ENCODE peak calls at places on chromosomes 12 and 14, in six cellular contexts. T is lung; W is IMR-90; F is CD8-positive, alpha-beta T cell; P is H1; M is left ventricle myocardium inferior. H is an unnamed sample. For H3K4me1, the result is how much of the 10 kb centered on the place peaks cover.

GRCh38 chr12:52004042-52004648 is 2.6 kb upstream of the TAMALIN start:
- DNase-seq in T (no peak), W (peak), P (no peak), F (no peak), M (no peak), H (peak)

GRCh38 chr12:6326316-6326959 is 15.4 kb downstream of the TNFRSF1A start:
- DNase-seq in T (no peak), W (peak), P (no peak), F (no peak), M (peak), H (no peak)

GRCh38 chr12:32666018-32666417 is 13.1 kb upstream of the DNM1L start:
- DNase-seq in M (no peak), F (no peak), T (no peak), P (no peak), W (no peak), H (no peak)

GRCh38 chr12:22481557-22482104 is 62.7 kb downstream of the C2CD5 start:
- DNase-seq in T (no peak), P (no peak), F (no peak), M (no peak), W (no peak), H (no peak)

GRCh38 chr12:127455347-127456265 is 811.4 kb upstream of the TMEM132C start:
- DNase-seq in M (no peak), W (no peak), P (no peak), T (no peak), F (no peak), H (no peak)

GRCh38 chr12:115947696-115948062 is 329.8 kb downstream of the MED13L start:
- DNase-seq in T (no peak), W (no peak), M (no peak), F (no peak), P (no peak), H (no peak)

GRCh38 chr12:7319934-7320333 is 16.1 kb downstream of the ACSM4 start:
- DNase-seq in T (no peak), P (no peak), W (no peak), M (no peak), F (no peak), H (peak)

GRCh38 chr12:13125996-13126395 is 22.5 kb upstream of the GSG1 start:
- DNase-seq in W (no peak), T (no peak), F (no peak), P (no peak), M (no peak), H (no peak)

GRCh38 chr12:64178122-64178521 is 44.0 kb downstream of the KICS2 start:
- DNase-seq in W (peak), T (no peak), F (no peak), M (no peak), P (no peak), H (peak)

GRCh38 chr12:19423531-19423930 is 15.8 kb upstream of the AEBP2 start:
- DNase-seq in F (no peak), W (no peak), P (no peak), T (no peak), M (no peak), H (no peak)

GRCh38 chr14:104820669-104821228 is 19.8 kb downstream of the ZBTB42 start:
- DNase-seq in T (peak), F (no peak), M (no peak), P (peak), W (peak), H (no peak)

GRCh38 chr12:117076410-117077372 is 22.5 kb downstream of the TESC start:
- DNase-seq in W (no peak), M (no peak), T (no peak), P (no peak), F (no peak), H (peak)

GRCh38 chr14:99925471-99925870 is 132.3 kb downstream of the EML1 start:
- DNase-seq in W (no peak), F (no peak), P (no peak), T (no peak), M (no peak), H (no peak)

GRCh38 chr12:104573-105081 is 38.1 kb downstream of the IQSEC3 start:
- DNase-seq in M (no peak), T (no peak), W (no peak), F (peak), P (no peak), H (no peak)

GRCh38 chr12:54257332-54257731 is 22.6 kb downstream of the CBX5 start:
- DNase-seq in T (no peak), W (no peak), M (no peak), F (no peak), P (no peak), H (no peak)

GRCh38 chr12:66235626-66236281 is 46.7 kb downstream of the IRAK3 start:
- DNase-seq in F (no peak), M (no peak), P (no peak), W (peak), T (no peak), H (no peak)

GRCh38 chr12:106123551-106123991 is 15.2 kb downstream of the NUAK1 start:
- DNase-seq in M (peak), P (no peak), F (no peak), W (no peak), T (no peak), H (peak)

GRCh38 chr14:60133487-60133886 is 31.7 kb downstream of the DHRS7 start:
- DNase-seq in M (no peak), P (no peak), W (peak), F (no peak), T (no peak), H (peak)

GRCh38 chr12:77584860-77585259 is 245.8 kb upstream of the NAV3 start:
- DNase-seq in M (no peak), W (no peak), P (no peak), T (no peak), F (no peak), H (no peak)

GRCh38 chr12:55906056-55906455 is 21.6 kb downstream of the PYM1 start:
- DNase-seq in W (peak), M (no peak), F (no peak), P (no peak), T (no peak), H (peak)

GRCh38 chr12:5083955-5084849 is 40.5 kb downstream of the KCNA5 start:
- DNase-seq in M (no peak), P (no peak), T (no peak), F (no peak), W (peak), H (peak)

GRCh38 chr12:76226397-76226796 is 121.8 kb downstream of the BBS10 start:
- DNase-seq in W (peak), T (no peak), F (no peak), M (no peak), P (no peak), H (peak)

GRCh38 chr12:5599378-5599777 is 167.5 kb downstream of the NTF3 start:
- DNase-seq in M (no peak), T (no peak), P (no peak), F (no peak), W (no peak), H (no peak)

GRCh38 chr12:116492703-116493324 is 66.4 kb upstream of the MAP1LC3B2 start:
- DNase-seq in F (no peak), M (no peak), W (peak), T (no peak), P (no peak), H (peak)

GRCh38 chr12:53518381-53518780 is 11.1 kb upstream of the NPFF start:
- DNase-seq in F (no peak), P (no peak), T (no peak), M (no peak), W (peak), H (peak)

GRCh38 chr12:65656904-65657351 is 167.4 kb upstream of the HMGA2 start:
- DNase-seq in T (no peak), M (no peak), F (no peak), W (peak), P (no peak), H (peak)

GRCh38 chr12:95582230-95583058 is 31.2 kb upstream of the USP44 start:
- DNase-seq in T (no peak), F (no peak), W (peak), M (no peak), P (no peak), H (peak)

GRCh38 chr14:61517861-61518802 is 177.2 kb upstream of the HIF1A start:
- DNase-seq in P (no peak), T (no peak), M (no peak), F (no peak), W (no peak), H (no peak)

GRCh38 chr12:42477931-42478330 is 111.6 kb downstream of the PRICKLE1 start:
- DNase-seq in M (no peak), T (no peak), F (no peak), P (no peak), W (peak), H (no peak)

GRCh38 chr12:42473561-42473960 is 116.0 kb downstream of the PRICKLE1 start:
- DNase-seq in P (no peak), M (no peak), F (no peak), T (no peak), W (no peak), H (peak)

GRCh38 chr12:42473130-42473529 is 116.4 kb downstream of the PRICKLE1 start:
- DNase-seq in F (no peak), P (no peak), T (no peak), M (no peak), W (peak), H (peak)

GRCh38 chr12:42475055-42475454 is 114.5 kb downstream of the PRICKLE1 start:
- DNase-seq in F (no peak), W (no peak), T (no peak), M (no peak), P (no peak), H (no peak)

DNA sequence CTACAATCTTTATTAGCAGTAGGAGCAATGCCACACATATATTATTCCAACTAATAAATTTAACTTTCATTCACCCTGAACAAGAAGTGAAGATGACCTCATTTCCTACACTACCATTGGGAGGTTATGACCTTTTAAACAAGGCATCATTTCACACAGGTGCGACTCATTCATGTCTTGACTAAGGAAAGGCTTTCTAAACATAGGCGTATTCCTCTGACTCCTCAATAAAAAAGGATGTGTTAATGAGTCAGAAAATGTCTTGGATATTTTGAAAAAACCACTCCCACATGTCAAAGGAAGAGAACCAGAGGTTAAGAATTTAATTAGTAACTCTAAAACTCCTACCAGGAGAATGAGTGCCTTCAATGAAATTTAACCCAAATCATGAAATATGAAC is 115.2 kb downstream of the PRICKLE1 start:
- DNase-seq in M (no peak), W (peak), P (no peak), T (no peak), F (no peak), H (peak)
- H3K4me1 ChIP-seq in M (half or more), W (under half), P (under half), T (under half), F (under half), H (under half)

GRCh38 chr14:95468416-95469133 is 47.9 kb downstream of the SYNE3 start:
- DNase-seq in M (no peak), F (no peak), T (no peak), W (no peak), P (no peak), H (peak)
- H3K27ac ChIP-seq in M (peak), F (no peak), T (no peak), W (no peak), P (no peak), H (no peak)

GRCh38 chr14:38808734-38809455 is 294.1 kb downstream of the SEC23A start:
- DNase-seq in T (no peak), M (no peak), F (no peak), W (no peak), P (no peak), H (peak)
- TF ChIP-seq CTCF in T (no peak), M (no peak), F (no peak), W (no peak), P (peak), H (peak)

GRCh38 chr12:111405856-111406473 is at the start of gene SH2B3:
- DNase-seq in F (peak), P (no peak), T (no peak), W (peak), M (no peak), H (peak)
- H3K4me1 ChIP-seq in F (half or more), P (under half), T (under half), W (under half), M (half or more), H (under half)

GRCh38 chr14:93094121-93094918 is 21.4 kb downstream of the ITPK1 start:
- DNase-seq in W (no peak), P (no peak), T (no peak), M (no peak), F (no peak), H (no peak)

GRCh38 chr14:93092606-93093556 is 22.8 kb downstream of the ITPK1 start:
- DNase-seq in P (no peak), F (no peak), W (no peak), M (no peak), T (no peak), H (no peak)

GRCh38 chr14:93089501-93090269 is 26.0 kb downstream of the ITPK1 start:
- DNase-seq in T (no peak), F (no peak), M (no peak), W (no peak), P (no peak), H (no peak)

GRCh38 chr14:93091666-93092065 is 24.1 kb downstream of the ITPK1 start:
- DNase-seq in W (no peak), T (no peak), M (no peak), F (no peak), P (no peak), H (no peak)

GRCh38 chr14:93090826-93091583 is 24.7 kb downstream of the ITPK1 start:
- DNase-seq in F (no peak), M (peak), P (no peak), W (no peak), T (no peak), H (no peak)
- H3K27ac ChIP-seq in F (no peak), M (peak), P (no peak), W (no peak), T (peak), H (no peak)

DNA sequence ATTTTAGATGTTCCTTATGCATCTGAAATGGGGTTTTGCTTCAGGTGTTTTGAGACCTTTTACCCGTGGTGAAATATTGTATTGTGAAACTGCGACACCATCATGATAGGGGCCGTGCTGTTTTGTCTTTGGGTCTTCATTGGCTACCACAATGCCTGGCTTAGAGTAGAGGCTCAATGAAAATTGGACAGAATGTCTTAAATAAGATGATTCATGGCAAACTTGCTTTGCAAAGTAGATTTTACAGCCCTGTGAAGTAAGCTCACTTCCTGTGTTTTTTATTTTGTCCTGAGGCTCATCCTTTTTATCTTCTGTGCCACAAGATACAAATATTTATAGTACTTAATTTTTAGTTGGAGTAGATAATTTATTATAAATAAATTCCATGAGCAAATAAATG is 111.3 kb upstream of the FRMD6 start:
- DNase-seq in T (no peak), M (no peak), P (no peak), W (peak), F (no peak), H (peak)
- TF ChIP-seq CTCF in T (no peak), M (no peak), P (no peak), W (no peak), F (no peak), H (no peak)

DNA sequence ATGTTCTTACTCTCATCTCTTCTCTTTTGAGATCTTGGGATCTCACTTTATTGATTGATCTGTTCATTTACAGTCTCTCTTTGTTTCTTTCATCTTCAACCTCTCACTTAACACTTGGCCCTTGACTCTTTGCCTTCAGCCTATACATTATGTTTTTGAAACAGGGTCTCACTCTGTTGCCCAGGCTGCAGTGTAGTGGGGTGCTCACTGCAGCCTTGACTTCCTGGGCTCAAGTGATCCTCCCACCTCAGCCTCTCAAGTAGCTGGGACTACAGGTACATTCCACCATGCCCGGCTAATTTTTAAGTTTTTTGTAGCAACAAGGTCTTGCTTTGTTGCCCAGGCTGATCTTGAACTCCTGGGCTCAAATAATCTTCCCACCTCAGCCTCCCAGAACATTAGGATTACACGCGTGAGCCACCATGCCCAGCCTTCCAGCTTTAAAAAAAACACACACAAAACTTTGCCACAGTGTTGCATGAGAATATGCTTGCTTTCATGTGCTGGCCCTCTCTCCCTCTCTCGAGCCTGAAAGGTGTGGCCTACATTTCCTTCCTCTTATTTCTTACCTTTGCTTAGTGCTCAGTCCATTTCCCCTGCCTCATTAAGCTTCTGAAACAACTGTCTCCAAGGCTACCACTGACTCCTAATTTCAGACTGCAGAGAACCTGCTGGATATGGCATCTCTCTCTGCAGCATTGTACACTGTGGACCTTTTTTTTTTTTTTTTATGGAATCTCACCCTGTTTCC is 9.9 kb downstream of the DIP2B start:
- DNase-seq in T (no peak), F (no peak), M (no peak), P (no peak), W (no peak), H (no peak)
- H3K4me1 ChIP-seq in T (under half), F (half or more), M (half or more), P (under half), W (under half), H (under half)